ENCODE peak calls at places on chromosomes 2 and 18, in six cellular contexts. B is adrenal gland, D is GM23248, V is right lobe of liver, U is ascending aorta, R is heart left ventricle. E is an unnamed sample. For H3K4me1, the result is how much of the 10 kb centered on the place peaks cover.

GRCh38 chr18:2529154-2529553 is 42.2 kb downstream of the METTL4 start:
- DNase-seq in B (peak), V (no peak), D (no peak), R (no peak), U (no peak), E (no peak)

GRCh38 chr2:197011777-197012641 is 85.5 kb upstream of the PGAP1 start:
- DNase-seq in R (no peak), D (peak), U (no peak), B (peak), V (no peak), E (no peak)

GRCh38 chr2:231167745-231168459 is 30.5 kb upstream of the ARMC9 start:
- DNase-seq in B (no peak), U (no peak), R (no peak), D (no peak), V (no peak), E (no peak)

GRCh38 chr2:159396796-159397195 is 110.3 kb upstream of the WDSUB1 start:
- DNase-seq in U (no peak), D (no peak), R (no peak), B (no peak), V (no peak), E (no peak)

GRCh38 chr2:236745420-236746210 is 176.0 kb downstream of the ACKR3 start:
- DNase-seq in D (peak), R (no peak), B (no peak), V (no peak), U (no peak), E (peak)

GRCh38 chr2:69565431-69565839 is 78.1 kb downstream of the AAK1 start:
- DNase-seq in V (peak), U (no peak), D (peak), B (peak), R (peak), E (peak)

GRCh38 chr18:49562481-49563129 is 748 bp downstream of the LIPG start:
- DNase-seq in U (no peak), V (peak), R (no peak), D (peak), B (no peak), E (no peak)

GRCh38 chr2:182302174-182302573 is 124.7 kb downstream of the PDE1A start:
- DNase-seq in R (no peak), V (no peak), B (no peak), D (peak), U (no peak), E (peak)

GRCh38 chr2:212777020-212777491 is 238.5 kb upstream of the ERBB4 start:
- DNase-seq in U (no peak), R (no peak), V (no peak), D (peak), B (no peak), E (peak)

GRCh38 chr2:226673314-226673723 is 126.3 kb downstream of the IRS1 start:
- DNase-seq in V (no peak), R (no peak), U (no peak), B (peak), D (peak), E (peak)

GRCh38 chr2:52083214-52083613 is 1051.3 kb upstream of the NRXN1 start:
- DNase-seq in V (no peak), U (no peak), B (no peak), D (no peak), R (no peak), E (no peak)

GRCh38 chr18:48698707-48699106 is 159.9 kb downstream of the CTIF start:
- DNase-seq in R (peak), U (no peak), V (peak), B (no peak), D (no peak), E (no peak)

GRCh38 chr18:70397259-70397925 is 108.5 kb downstream of the SOCS6 start:
- DNase-seq in B (no peak), R (no peak), D (peak), U (no peak), V (no peak), E (no peak)

GRCh38 chr2:10614940-10615339 is 74.8 kb downstream of the NOL10 start:
- DNase-seq in B (no peak), R (no peak), V (no peak), U (no peak), D (peak), E (no peak)

GRCh38 chr2:240957656-240958365 is 40.6 kb upstream of the SNED1 start:
- DNase-seq in D (peak), R (peak), U (no peak), B (peak), V (no peak), E (no peak)

GRCh38 chr2:181823405-181823804 is 68.1 kb upstream of the ITPRID2 start:
- DNase-seq in R (no peak), U (no peak), D (no peak), V (no peak), B (no peak), E (no peak)

GRCh38 chr2:104766683-104767082 is 87.2 kb upstream of the POU3F3 start:
- DNase-seq in D (peak), R (no peak), V (no peak), B (no peak), U (no peak), E (peak)

GRCh38 chr2:180730976-180731375 is 249.4 kb upstream of the UBE2E3 start:
- DNase-seq in B (no peak), U (no peak), V (no peak), R (no peak), D (peak), E (no peak)

GRCh38 chr2:220001693-220002260 is 374.3 kb downstream of the SLC4A3 start:
- DNase-seq in R (no peak), D (peak), B (no peak), V (no peak), U (no peak), E (no peak)

GRCh38 chr2:20525041-20526035 is 78.5 kb downstream of the RHOB start:
- DNase-seq in B (no peak), D (peak), V (peak), U (no peak), R (peak), E (peak)

GRCh38 chr2:99940963-99941362 is 201.4 kb downstream of the AFF3 start:
- DNase-seq in B (no peak), U (no peak), R (no peak), D (no peak), V (peak), E (no peak)

GRCh38 chr18:58525517-58525916 is 103.4 kb downstream of the ALPK2 start:
- DNase-seq in D (peak), V (no peak), U (no peak), R (no peak), B (no peak), E (no peak)

GRCh38 chr2:191478754-191479679 is 198.9 kb upstream of the NABP1 start:
- DNase-seq in B (peak), V (peak), D (peak), U (no peak), R (no peak), E (no peak)

GRCh38 chr2:31213063-31213882 is 4.0 kb downstream of the CAPN14 start:
- DNase-seq in U (no peak), D (no peak), B (no peak), V (no peak), R (no peak), E (no peak)
- H3K27ac ChIP-seq in U (no peak), D (no peak), B (no peak), V (no peak), R (no peak), E (no peak)

DNA sequence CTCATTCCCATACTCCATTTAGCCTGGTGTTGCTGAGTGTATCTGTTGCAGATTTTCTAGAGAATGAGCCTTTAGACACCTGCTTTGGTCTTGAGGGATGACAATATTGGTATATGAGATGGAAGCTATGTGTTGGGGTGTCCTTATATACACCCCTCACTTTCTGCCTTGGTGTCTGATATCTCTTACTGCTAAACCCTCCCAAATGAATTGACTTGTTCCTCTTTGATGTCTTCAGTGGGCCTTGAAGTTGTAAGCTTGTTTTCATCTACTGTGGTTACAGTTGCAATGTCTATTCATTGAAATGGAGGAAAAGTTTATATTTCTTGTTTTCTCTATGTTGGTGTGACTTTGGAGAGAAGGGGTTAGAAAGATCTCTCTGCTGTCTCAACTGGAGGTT is 18.8 kb downstream of the RAB10 start:
- DNase-seq in R (no peak), D (no peak), U (no peak), B (no peak), V (no peak), E (no peak)
- H3K4me1 ChIP-seq in R (under half), D (under half), U (under half), B (under half), V (under half), E (under half)

GRCh38 chr2:112648081-112648480 is 2.3 kb downstream of the SLC20A1 start:
- DNase-seq in U (no peak), B (peak), D (no peak), R (no peak), V (no peak), E (no peak)
- H3K4me3 ChIP-seq in U (peak), B (no peak), D (peak), R (peak), V (no peak), E (no peak)

GRCh38 chr2:71849603-71850305 is 297.9 kb downstream of the CYP26B1 start:
- DNase-seq in U (no peak), V (no peak), B (no peak), R (no peak), D (no peak), E (no peak)

GRCh38 chr2:71852141-71852711 is 295.4 kb downstream of the CYP26B1 start:
- DNase-seq in V (no peak), D (peak), R (no peak), U (no peak), B (no peak), E (no peak)

GRCh38 chr2:71851094-71851755 is 296.4 kb downstream of the CYP26B1 start:
- DNase-seq in R (no peak), D (peak), V (no peak), B (no peak), U (peak), E (peak)

GRCh38 chr2:71849111-71849510 is 298.6 kb downstream of the CYP26B1 start:
- DNase-seq in D (no peak), V (no peak), U (no peak), R (no peak), B (no peak), E (no peak)

DNA sequence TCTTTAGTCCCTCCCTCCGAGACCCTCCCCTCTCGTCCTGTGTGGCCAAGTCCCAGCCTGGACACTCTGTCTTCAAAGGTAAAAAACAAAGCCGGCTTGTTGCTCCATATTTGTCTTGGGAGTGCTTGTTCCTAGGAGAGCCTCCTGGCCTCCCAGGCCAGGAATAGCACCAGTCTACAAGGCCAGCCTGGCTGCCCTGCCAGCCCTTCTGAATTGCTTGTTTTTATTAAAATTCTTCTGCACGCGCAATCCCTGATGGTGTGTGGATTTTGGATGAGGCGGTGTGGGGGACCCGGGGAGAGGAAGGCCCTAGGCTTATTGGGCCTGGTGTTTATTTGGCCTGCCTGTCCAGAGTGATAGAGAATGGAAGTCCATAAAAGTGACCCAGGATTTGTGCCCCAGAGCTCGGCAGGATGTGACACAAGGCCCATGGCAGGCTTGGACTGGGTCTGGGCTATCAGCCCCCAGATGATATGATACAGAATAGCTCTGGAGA is 297.3 kb downstream of the CYP26B1 start:
- DNase-seq in D (no peak), V (no peak), B (no peak), U (peak), R (no peak), E (no peak)
- H3K27ac ChIP-seq in D (no peak), V (no peak), B (no peak), U (peak), R (no peak), E (no peak)

GRCh38 chr2:217908544-217908943 is 94.3 kb downstream of the TNS1 start:
- DNase-seq in B (no peak), U (no peak), D (no peak), V (no peak), R (no peak), E (no peak)
- H3K4me1 ChIP-seq in B (half or more), U (half or more), D (under half), V (under half), R (half or more), E (under half)

GRCh38 chr2:235026649-235027557 is 75.1 kb downstream of the SH3BP4 start:
- DNase-seq in R (no peak), V (peak), D (peak), B (peak), U (no peak), E (peak)
- H3K4me3 ChIP-seq in R (no peak), V (no peak), D (peak), B (peak), U (no peak), E (no peak)

GRCh38 chr2:39735648-39736047 is 43.4 kb downstream of the THUMPD2 start:
- DNase-seq in V (no peak), D (peak), U (no peak), B (no peak), R (no peak), E (no peak)

GRCh38 chr2:39737661-39738060 is 41.4 kb downstream of the THUMPD2 start:
- DNase-seq in V (no peak), D (peak), U (no peak), B (no peak), R (no peak), E (peak)

GRCh38 chr2:39738941-39739340 is 40.1 kb downstream of the THUMPD2 start:
- DNase-seq in R (no peak), U (no peak), B (no peak), D (no peak), V (no peak), E (no peak)

GRCh38 chr2:39734451-39734850 is 44.6 kb downstream of the THUMPD2 start:
- DNase-seq in V (no peak), D (no peak), R (no peak), B (no peak), U (no peak), E (no peak)

GRCh38 chr2:39736593-39736992 is 42.5 kb downstream of the THUMPD2 start:
- DNase-seq in V (no peak), R (no peak), D (peak), U (no peak), B (no peak), E (peak)
- H3K27ac ChIP-seq in V (no peak), R (no peak), D (peak), U (peak), B (no peak), E (peak)

E was measured in SJSA1.